ENCODE peak calls at places on chromosomes 5 and 9, in six cellular contexts. A, W, V, X, S and M are unnamed samples.

GRCh38 chr9:76023715-76024195 is 133.3 kb downstream of the PCSK5 start:
- DNase-seq in S (no peak), X (no peak), V (no peak), A (no peak), W (no peak), M (no peak)

GRCh38 chr5:103362211-103362610 is 103.6 kb downstream of the MACIR start:
- DNase-seq in A (no peak), X (no peak), W (no peak), V (peak), S (no peak), M (peak)

GRCh38 chr9:100066539-100066938 is 32.3 kb downstream of the ERP44 start:
- DNase-seq in W (no peak), A (no peak), S (no peak), V (peak), X (no peak), M (peak)

GRCh38 chr5:179287071-179287470 is 58.2 kb downstream of the ADAMTS2 start:
- DNase-seq in A (no peak), V (no peak), S (no peak), W (no peak), X (no peak), M (no peak)

GRCh38 chr9:123725389-123725788 is 204.5 kb downstream of the DENND1A start:
- DNase-seq in V (no peak), W (no peak), A (peak), X (no peak), S (no peak), M (peak)

GRCh38 chr5:65299841-65300240 is 181.9 kb downstream of the ADAMTS6 start:
- DNase-seq in X (no peak), S (no peak), V (peak), A (no peak), W (no peak), M (peak)

GRCh38 chr9:26746357-26747072 is 146.1 kb downstream of the CAAP1 start:
- DNase-seq in A (peak), S (peak), V (peak), W (no peak), X (no peak), M (peak)

GRCh38 chr9:128250839-128251558 is 24.8 kb downstream of the GOLGA2 start:
- DNase-seq in S (no peak), X (peak), V (no peak), W (no peak), A (no peak), M (no peak)

GRCh38 chr5:169742773-169743296 is 105.8 kb downstream of the DOCK2 start:
- DNase-seq in V (peak), X (no peak), S (no peak), W (no peak), A (no peak), M (peak)

GRCh38 chr5:52657231-52657645 is 130.5 kb upstream of the ITGA1 start:
- DNase-seq in V (peak), S (no peak), W (peak), X (no peak), A (no peak), M (peak)

GRCh38 chr9:133264235-133264764 is 10.7 kb downstream of the ABO start:
- DNase-seq in W (no peak), V (no peak), A (no peak), S (no peak), X (no peak), M (no peak)

GRCh38 chr9:257957-258356 is 43.3 kb downstream of the DOCK8 start:
- DNase-seq in X (no peak), W (no peak), S (no peak), A (no peak), V (no peak), M (no peak)

GRCh38 chr9:111961575-111961974 is 65.0 kb downstream of the UGCG start:
- DNase-seq in V (peak), W (no peak), X (no peak), S (no peak), A (no peak), M (peak)

GRCh38 chr9:2285411-2285810 is 270.3 kb downstream of the SMARCA2 start:
- DNase-seq in A (no peak), W (no peak), X (no peak), V (no peak), S (no peak), M (no peak)

GRCh38 chr9:111514967-111515366 is 10.0 kb upstream of the ZNF483 start:
- DNase-seq in X (no peak), W (no peak), S (no peak), A (no peak), V (no peak), M (no peak)

GRCh38 chr9:35771524-35771923 is 17.4 kb upstream of the MSMP start:
- DNase-seq in X (no peak), W (no peak), S (no peak), A (no peak), V (no peak), M (no peak)

GRCh38 chr9:112174223-112174964 is 703 bp downstream of the SUSD1 start:
- DNase-seq in S (peak), W (no peak), A (no peak), X (no peak), V (peak), M (peak)

GRCh38 chr9:128106181-128106939 is 21.2 kb downstream of the PTGES2 start:
- DNase-seq in A (peak), W (no peak), V (no peak), S (no peak), X (no peak), M (no peak)

GRCh38 chr9:93950619-93951601 is 4.2 kb downstream of the BARX1 start:
- DNase-seq in W (no peak), S (no peak), V (peak), A (peak), X (peak), M (no peak)

GRCh38 chr5:82106806-82107205 is 135.0 kb downstream of the ATG10 start:
- DNase-seq in A (no peak), V (peak), S (no peak), W (no peak), X (no peak), M (no peak)

DNA sequence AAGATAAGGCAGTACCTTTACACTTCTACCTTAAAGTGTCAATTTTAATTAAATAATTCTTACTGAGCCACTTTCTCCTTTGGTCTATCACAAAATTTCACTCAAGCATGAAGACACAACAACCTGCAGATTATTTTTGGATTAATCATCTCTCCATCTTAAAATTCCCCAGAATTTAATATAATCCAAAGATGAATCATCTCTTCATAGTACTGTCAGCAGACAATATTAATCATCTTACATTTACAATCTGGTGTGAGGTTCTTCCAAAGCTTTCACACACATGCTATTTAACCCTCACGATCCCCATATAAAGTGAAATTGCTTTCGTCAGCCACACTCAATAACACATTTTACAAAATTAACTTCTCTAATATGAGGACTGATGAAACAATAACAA is 43.0 kb downstream of the LHFPL2 start:
- DNase-seq in A (no peak), W (no peak), S (no peak), X (no peak), V (no peak), M (no peak)
- H3K14ac ChIP-seq in A (no peak), W (no peak), S (no peak), X (no peak), V (no peak), M (no peak)

DNA sequence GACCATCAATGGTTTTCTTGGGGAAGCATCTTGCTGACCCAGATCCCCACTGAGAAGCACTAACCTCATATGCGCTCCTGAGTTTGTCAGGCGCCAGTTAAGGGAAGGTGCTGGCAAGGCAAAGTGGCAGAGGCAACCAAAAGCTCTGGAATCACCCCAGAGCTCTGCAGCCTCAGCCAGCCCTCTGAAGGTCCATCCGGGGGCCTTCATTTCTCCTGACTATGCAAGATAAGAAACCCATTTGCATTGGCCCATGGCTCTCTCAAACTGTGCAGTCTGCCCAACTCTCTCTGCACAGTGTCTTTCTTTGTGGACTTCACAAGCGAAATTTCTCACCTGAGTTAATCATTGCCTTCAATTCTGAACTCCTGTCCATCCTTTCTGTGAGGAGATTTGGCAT is 235.8 kb downstream of the SPOCK1 start:
- DNase-seq in V (no peak), A (no peak), W (no peak), X (no peak), S (no peak), M (no peak)
- H3K14ac ChIP-seq in V (no peak), A (no peak), W (no peak), X (no peak), S (no peak), M (no peak)

GRCh38 chr9:15461056-15461455 is 38.4 kb downstream of the SNAPC3 start:
- DNase-seq in A (no peak), V (no peak), X (no peak), W (no peak), S (no peak), M (no peak)
- H3K14ac ChIP-seq in A (no peak), V (no peak), X (no peak), W (no peak), S (no peak), M (no peak)

DNA sequence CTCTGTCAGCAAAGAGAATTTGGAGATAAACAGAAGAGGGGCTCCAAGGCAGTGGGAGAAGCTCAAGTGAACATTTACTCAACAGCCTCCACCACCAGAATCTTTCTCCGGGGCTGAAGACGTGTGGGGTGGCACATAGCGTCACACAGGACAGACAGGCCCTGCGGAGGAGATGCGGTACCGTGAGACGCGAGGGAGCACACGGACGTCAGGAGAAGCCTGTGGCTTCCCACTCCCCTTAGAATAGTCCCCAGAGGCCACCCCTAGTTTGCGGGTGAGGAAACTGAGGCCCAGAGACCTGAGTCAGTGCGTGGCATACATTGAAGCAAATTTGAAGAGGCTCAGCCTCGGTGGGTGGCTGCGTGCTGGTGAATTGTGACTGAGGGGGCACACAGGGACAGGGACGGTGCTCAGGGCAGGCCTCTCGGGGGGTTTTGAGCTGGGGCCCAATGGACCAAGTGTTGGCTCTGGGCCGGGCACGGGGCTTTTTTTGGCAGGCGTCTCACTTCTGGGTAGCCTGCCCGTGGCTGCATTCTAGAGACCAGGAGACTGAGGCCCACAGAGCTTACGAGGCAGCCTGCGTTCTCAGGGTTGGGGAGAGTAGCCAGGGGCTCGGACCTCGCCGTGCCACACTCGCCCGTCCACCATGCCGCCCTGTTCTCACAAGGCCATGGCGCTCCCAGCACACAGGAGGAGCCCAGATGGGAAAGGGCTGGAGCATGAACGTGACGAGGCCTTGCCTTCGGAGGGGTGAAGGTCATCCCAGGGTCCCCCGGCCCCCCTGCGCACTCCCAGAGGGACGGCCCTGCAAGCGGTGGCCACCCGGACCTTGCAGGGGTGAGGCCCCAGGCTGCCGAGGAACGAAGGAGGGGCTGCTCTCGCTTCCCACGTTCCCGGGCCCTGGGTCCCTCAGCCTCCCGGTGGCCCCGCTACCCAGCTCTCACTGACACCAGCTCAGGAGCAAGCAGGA is 220.6 kb downstream of the C9orf50 start:
- DNase-seq in S (no peak), X (no peak), V (no peak), W (no peak), A (no peak), M (no peak)
- H3K14ac ChIP-seq in S (no peak), X (no peak), V (no peak), W (peak), A (no peak), M (no peak)

DNA sequence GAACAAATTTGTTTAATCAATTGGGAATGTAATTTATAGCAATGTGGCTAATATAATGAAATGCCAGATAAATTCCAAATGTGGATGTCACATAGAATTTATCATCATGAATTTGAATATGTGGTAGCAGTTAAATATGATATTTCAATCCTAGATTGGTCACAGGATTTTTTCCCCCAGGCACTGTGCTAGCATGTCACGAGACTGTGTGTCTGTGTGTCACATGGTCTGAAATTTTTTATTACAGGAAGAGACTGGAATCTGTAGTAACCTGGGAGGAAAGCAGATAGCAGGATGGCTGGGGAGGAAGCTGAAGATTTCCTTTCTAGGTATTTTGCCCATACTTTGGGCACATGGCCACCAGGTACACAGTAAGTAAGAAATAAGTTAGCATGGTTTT is 35.4 kb upstream of the MSH3 start:
- DNase-seq in W (no peak), X (no peak), S (no peak), V (no peak), A (no peak), M (no peak)
- H3K14ac ChIP-seq in W (no peak), X (no peak), S (no peak), V (no peak), A (no peak), M (no peak)

GRCh38 chr5:136276946-136277345 is 84.0 kb upstream of the SMIM32 start:
- DNase-seq in X (no peak), A (no peak), V (no peak), W (no peak), S (no peak), M (no peak)

GRCh38 chr5:136279314-136279713 is 86.0 kb downstream of the TRPC7 start:
- DNase-seq in S (no peak), X (no peak), V (no peak), A (no peak), W (no peak), M (no peak)

GRCh38 chr5:136276087-136276486 is 83.1 kb upstream of the SMIM32 start:
- DNase-seq in S (no peak), V (no peak), X (no peak), W (no peak), A (no peak), M (no peak)

GRCh38 chr5:136269978-136270377 is 77.0 kb upstream of the SMIM32 start:
- DNase-seq in A (no peak), W (no peak), V (no peak), S (no peak), X (no peak), M (no peak)

DNA sequence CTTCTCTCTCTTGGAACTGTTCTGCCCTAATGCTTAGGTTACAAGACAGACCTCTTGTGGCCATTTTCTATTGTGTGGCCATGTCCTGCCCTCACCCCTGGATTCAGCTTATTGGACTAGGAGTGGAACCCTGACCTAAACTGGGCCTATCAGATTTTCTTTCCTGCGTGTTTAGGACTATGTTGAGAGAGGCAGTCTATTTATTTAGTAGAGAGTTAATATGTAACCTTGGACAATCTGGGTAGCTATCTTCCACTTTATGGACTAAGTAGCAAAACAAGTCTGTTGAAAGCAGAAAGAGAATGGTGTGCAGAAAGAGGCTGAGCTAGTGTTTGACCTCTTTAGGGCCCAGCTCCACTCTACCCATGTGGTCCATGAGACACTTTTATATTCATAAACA is 82.6 kb upstream of the SMIM32 start:
- DNase-seq in A (no peak), X (no peak), S (no peak), W (no peak), V (no peak), M (no peak)
- H3K14ac ChIP-seq in A (no peak), X (no peak), S (no peak), W (no peak), V (no peak), M (no peak)

GRCh38 chr5:145775411-145775810 is 59.7 kb downstream of the PRELID2 start:
- DNase-seq in A (no peak), X (no peak), W (no peak), V (peak), S (no peak), M (peak)
- H3K14ac ChIP-seq in A (no peak), X (no peak), W (no peak), V (no peak), S (no peak), M (peak)